ENCODE peak calls at places on chromosomes 3 and 15, in seven cellular contexts. F is tibial nerve; Y is CD4-positive, alpha-beta T cell; U is upper lobe of left lung; W is sigmoid colon; J is stomach; X is right lobe of liver. E is an unnamed sample.

GRCh38 chr3:190097025-190097424 is 23.7 kb downstream of the P3H2 start:
- DNase-seq in F (no peak), Y (no peak), U (no peak), W (no peak), J (no peak), X (no peak), E (no peak)

GRCh38 chr3:188978772-188979171 is 193.0 kb upstream of the TPRG1 start:
- DNase-seq in F (no peak), Y (no peak), U (no peak), W (peak), J (no peak), X (no peak), E (no peak)

GRCh38 chr15:95558916-95559315 is 771.6 kb upstream of the NR2F2 start:
- DNase-seq in F (no peak), Y (no peak), U (no peak), W (no peak), J (no peak), X (no peak), E (no peak)

GRCh38 chr3:41117398-41117870 is 81.9 kb upstream of the CTNNB1 start:
- DNase-seq in F (peak), Y (peak), U (peak), W (peak), J (peak), X (peak), E (peak)

GRCh38 chr3:64575211-64575844 is 112.5 kb downstream of the ADAMTS9 start:
- DNase-seq in F (no peak), Y (no peak), U (no peak), W (no peak), J (no peak), X (no peak), E (no peak)

GRCh38 chr15:41861736-41862356 is 23.2 kb downstream of the PLA2G4B start:
- DNase-seq in F (no peak), Y (no peak), U (no peak), W (no peak), J (no peak), X (no peak), E (no peak)

GRCh38 chr3:111690242-111690641 is 95.1 kb upstream of the ZBED2 start:
- DNase-seq in F (no peak), Y (no peak), U (no peak), W (no peak), J (no peak), X (no peak), E (no peak)

GRCh38 chr3:58628823-58629562 is 37.6 kb downstream of the FAM3D start:
- DNase-seq in F (peak), Y (no peak), U (no peak), W (no peak), J (no peak), X (no peak), E (no peak)

GRCh38 chr3:55591893-55592292 is 104.8 kb upstream of the WNT5A start:
- DNase-seq in F (no peak), Y (no peak), U (peak), W (no peak), J (no peak), X (no peak), E (no peak)

GRCh38 chr3:64824281-64824980 is 136.6 kb upstream of the ADAMTS9 start:
- DNase-seq in F (no peak), Y (no peak), U (peak), W (no peak), J (no peak), X (no peak), E (no peak)

GRCh38 chr15:76311071-76311956 is at the start of gene ETFA:
- DNase-seq in F (peak), Y (peak), U (peak), W (peak), J (peak), X (peak), E (peak)

GRCh38 chr15:96435841-96436240 is 105.3 kb downstream of the NR2F2 start:
- DNase-seq in F (no peak), Y (no peak), U (no peak), W (no peak), J (no peak), X (no peak), E (no peak)

GRCh38 chr3:20405731-20406130 is 219.7 kb upstream of the SGO1 start:
- DNase-seq in F (no peak), Y (no peak), U (no peak), W (no peak), J (no peak), X (no peak), E (no peak)

GRCh38 chr3:183927059-183927458 is 42.4 kb upstream of the PARL start:
- DNase-seq in F (no peak), Y (no peak), U (no peak), W (no peak), J (no peak), X (no peak), E (no peak)

GRCh38 chr3:183930069-183930468 is 45.4 kb upstream of the PARL start:
- DNase-seq in F (no peak), Y (no peak), U (no peak), W (no peak), J (peak), X (no peak), E (no peak)

GRCh38 chr3:183937601-183938286 is 53.1 kb upstream of the PARL start:
- DNase-seq in F (no peak), Y (no peak), U (no peak), W (no peak), J (no peak), X (no peak), E (no peak)

GRCh38 chr3:183933160-183933559 is 48.5 kb upstream of the PARL start:
- DNase-seq in F (no peak), Y (no peak), U (no peak), W (no peak), J (no peak), X (no peak), E (no peak)

DNA sequence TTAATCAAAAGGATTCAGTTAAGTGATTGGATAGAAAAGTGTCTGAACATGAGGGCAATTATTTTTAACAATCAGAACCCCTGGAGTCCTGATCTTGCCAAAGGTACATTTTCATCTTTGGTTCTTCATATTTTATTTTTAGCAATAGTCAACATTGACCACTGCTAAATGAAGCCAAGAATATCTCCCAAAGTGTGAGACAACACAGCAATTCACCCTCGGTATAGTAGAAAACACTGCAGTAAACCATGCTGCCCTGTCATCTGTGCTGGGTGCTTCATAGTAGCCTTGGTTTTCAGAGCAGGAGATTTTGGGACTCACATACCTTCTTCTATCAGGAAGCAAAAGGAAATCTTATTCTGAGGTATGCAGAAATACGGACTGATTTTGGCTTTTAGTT is 47.2 kb upstream of the PARL start:
- DNase-seq in F (no peak), Y (no peak), U (no peak), W (no peak), J (no peak), X (no peak), E (no peak)
- H3K27ac ChIP-seq in F (no peak), Y (no peak), U (no peak), W (no peak), J (no peak), X (no peak), E (no peak)

GRCh38 chr3:16377847-16378302 is 112.9 kb downstream of the OXNAD1 start:
- DNase-seq in F (no peak), Y (no peak), U (no peak), W (no peak), J (no peak), X (no peak), E (no peak)

GRCh38 chr3:16377196-16377595 is 112.2 kb downstream of the OXNAD1 start:
- DNase-seq in F (no peak), Y (no peak), U (no peak), W (no peak), J (no peak), X (no peak), E (peak)

GRCh38 chr3:16378415-16378814 is 113.4 kb downstream of the OXNAD1 start:
- DNase-seq in F (no peak), Y (no peak), U (no peak), W (no peak), J (no peak), X (no peak), E (no peak)

GRCh38 chr3:16374047-16375019 is 109.3 kb downstream of the OXNAD1 start:
- DNase-seq in F (no peak), Y (no peak), U (peak), W (no peak), J (no peak), X (no peak), E (no peak)

DNA sequence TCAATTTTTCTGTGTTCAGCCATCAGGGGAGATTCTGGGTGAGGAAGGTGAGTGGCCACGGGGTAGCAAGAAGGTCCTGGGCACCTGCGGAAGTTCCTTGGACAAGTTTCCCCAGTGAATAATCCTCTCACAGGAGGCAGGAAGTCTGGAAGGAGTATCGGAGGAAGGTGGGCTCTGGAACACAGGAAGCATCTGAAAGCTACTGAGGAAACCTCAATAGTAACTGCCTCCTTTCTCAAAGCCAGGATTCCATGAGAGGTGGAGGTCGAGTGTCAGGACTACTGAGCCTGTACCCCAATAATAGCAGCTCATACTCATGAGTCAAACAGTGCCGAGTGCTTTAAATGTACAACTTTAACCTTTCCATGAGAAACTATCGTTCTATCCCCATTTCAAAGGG is 110.9 kb downstream of the OXNAD1 start:
- DNase-seq in F (no peak), Y (no peak), U (no peak), W (no peak), J (no peak), X (no peak), E (no peak)
- H3K27ac ChIP-seq in F (no peak), Y (no peak), U (no peak), W (no peak), J (no peak), X (no peak), E (no peak)

GRCh38 chr3:51712020-51712385 is 5.1 kb downstream of the GRM2 start:
- DNase-seq in F (no peak), Y (no peak), U (no peak), W (no peak), J (peak), X (no peak), E (no peak)

GRCh38 chr3:51709675-51710074 is 2.8 kb downstream of the GRM2 start:
- DNase-seq in F (no peak), Y (no peak), U (no peak), W (no peak), J (no peak), X (no peak), E (no peak)

GRCh38 chr3:51711352-51712019 is 4.6 kb downstream of the GRM2 start:
- DNase-seq in F (no peak), Y (no peak), U (no peak), W (no peak), J (peak), X (peak), E (no peak)

GRCh38 chr3:51712511-51712931 is 5.7 kb downstream of the GRM2 start:
- DNase-seq in F (no peak), Y (no peak), U (no peak), W (no peak), J (peak), X (peak), E (no peak)

GRCh38 chr3:51710631-51711351 is 3.9 kb downstream of the GRM2 start:
- DNase-seq in F (no peak), Y (no peak), U (no peak), W (no peak), J (peak), X (peak), E (no peak)
- H3K27ac ChIP-seq in F (no peak), Y (no peak), U (no peak), W (no peak), J (no peak), X (no peak), E (no peak)

GRCh38 chr3:143068059-143068458 is 51.5 kb upstream of the CHST2 start:
- DNase-seq in F (no peak), Y (no peak), U (no peak), W (no peak), J (no peak), X (no peak), E (no peak)

GRCh38 chr3:143067201-143067600 is 52.4 kb upstream of the CHST2 start:
- DNase-seq in F (no peak), Y (no peak), U (no peak), W (no peak), J (no peak), X (no peak), E (no peak)

GRCh38 chr3:143066033-143066432 is 53.5 kb upstream of the CHST2 start:
- DNase-seq in F (no peak), Y (no peak), U (no peak), W (no peak), J (no peak), X (no peak), E (no peak)

GRCh38 chr3:143070977-143071551 is 48.5 kb upstream of the CHST2 start:
- DNase-seq in F (no peak), Y (no peak), U (no peak), W (no peak), J (no peak), X (no peak), E (no peak)

DNA sequence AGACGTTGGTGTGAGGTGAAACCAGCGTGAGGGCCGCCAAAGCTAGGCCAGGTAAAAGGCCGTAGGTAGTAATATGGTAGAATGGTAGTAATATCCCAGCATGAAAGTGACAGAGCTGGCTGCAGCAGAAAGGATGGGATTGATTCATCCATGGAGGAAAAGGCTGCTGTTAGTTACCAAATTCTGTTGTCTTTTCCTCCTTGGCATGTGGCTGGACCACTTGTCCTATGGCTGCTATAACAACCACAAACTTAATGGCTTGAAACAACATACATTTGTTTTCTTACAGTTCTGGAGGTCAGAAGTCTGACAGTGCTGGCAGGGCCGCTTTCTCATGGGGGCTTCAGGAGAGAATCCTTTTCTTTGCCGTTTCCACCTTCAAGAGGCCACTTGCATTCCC is 47.8 kb upstream of the CHST2 start:
- DNase-seq in F (no peak), Y (no peak), U (no peak), W (no peak), J (no peak), X (no peak), E (no peak)
- H3K27ac ChIP-seq in F (no peak), Y (no peak), U (no peak), W (no peak), J (no peak), X (no peak), E (no peak)

GRCh38 chr3:66502267-66502874 is 1.5 kb upstream of the LRIG1 start:
- DNase-seq in F (no peak), Y (no peak), U (no peak), W (no peak), J (no peak), X (no peak), E (no peak)
- H3K27ac ChIP-seq in F (no peak), Y (no peak), U (no peak), W (peak), J (no peak), X (no peak), E (no peak)

DNA sequence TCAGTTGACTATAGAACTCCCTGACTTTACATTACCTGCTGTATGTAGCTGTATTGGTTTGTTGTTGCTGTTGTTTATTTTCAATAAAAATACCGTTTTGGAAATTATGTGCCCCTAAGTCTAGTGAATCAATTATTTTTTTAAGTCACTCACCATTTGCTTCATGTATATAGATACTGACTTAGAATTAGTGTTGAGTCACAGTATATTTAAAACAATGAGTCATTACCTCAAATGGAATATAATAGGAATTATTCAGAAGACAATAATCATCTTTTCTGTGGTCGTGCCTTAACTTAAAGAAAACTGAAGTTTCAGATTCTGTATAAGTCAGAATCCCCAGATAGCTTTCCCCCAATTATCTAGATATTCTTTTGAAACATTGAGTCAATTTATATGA is 21.0 kb upstream of the ALDH1A2 start:
- DNase-seq in F (no peak), Y (no peak), U (no peak), W (no peak), J (no peak), X (no peak), E (no peak)
- H3K27ac ChIP-seq in F (no peak), Y (no peak), U (no peak), W (no peak), J (no peak), X (no peak), E (no peak)